ENCODE peak calls at places on chromosome 20, in five cellular contexts. One of them, this sample, is unnamed.

GRCh38 chr20:13756551-13756950 is 28.2 kb downstream of the ESF1 start:
- DNase-seq in psoas muscle: no peak
- DNase-seq in astrocyte: no peak
- DNase-seq in thoracic aorta: no peak
- DNase-seq in mammary epithelial cell: peak; percentile 57
- DNase-seq in this sample: no peak

GRCh38 chr20:3262566-3262965 is 23.6 kb upstream of the SLC4A11 start:
- DNase-seq in psoas muscle: no peak
- DNase-seq in astrocyte: peak; percentile 40
- DNase-seq in thoracic aorta: no peak
- DNase-seq in mammary epithelial cell: no peak
- DNase-seq in this sample: peak; percentile 54

GRCh38 chr20:53828673-53829085 is 235.0 kb upstream of the ZNF217 start:
- DNase-seq in psoas muscle: no peak
- DNase-seq in astrocyte: peak; percentile 91
- DNase-seq in thoracic aorta: no peak
- DNase-seq in mammary epithelial cell: peak; percentile 84
- DNase-seq in this sample: peak; percentile 95

GRCh38 chr20:41029150-41029872 is 689 bp downstream of the TOP1 start:
- DNase-seq in psoas muscle: peak; percentile 61
- DNase-seq in astrocyte: no peak
- DNase-seq in thoracic aorta: no peak
- DNase-seq in mammary epithelial cell: no peak
- DNase-seq in this sample: no peak

GRCh38 chr20:54766483-54766882 is 291.1 kb downstream of the DOK5 start:
- DNase-seq in psoas muscle: no peak
- DNase-seq in astrocyte: no peak
- DNase-seq in thoracic aorta: no peak
- DNase-seq in mammary epithelial cell: no peak
- DNase-seq in this sample: no peak

GRCh38 chr20:64216036-64216435 is 39.5 kb upstream of the PCMTD2 start:
- DNase-seq in psoas muscle: no peak
- DNase-seq in astrocyte: no peak
- DNase-seq in thoracic aorta: no peak
- DNase-seq in mammary epithelial cell: no peak
- DNase-seq in this sample: no peak

GRCh38 chr20:62726716-62727583 is 18.3 kb downstream of the NTSR1 start:
- DNase-seq in psoas muscle: peak; percentile 46
- DNase-seq in astrocyte: no peak
- DNase-seq in thoracic aorta: no peak
- DNase-seq in mammary epithelial cell: no peak
- DNase-seq in this sample: no peak

GRCh38 chr20:24340933-24341332 is 128.5 kb upstream of the SYNDIG1 start:
- DNase-seq in psoas muscle: no peak
- DNase-seq in astrocyte: no peak
- DNase-seq in thoracic aorta: no peak
- DNase-seq in mammary epithelial cell: peak; percentile 94
- DNase-seq in this sample: no peak

GRCh38 chr20:47406849-47407682 is 50.6 kb upstream of the ZMYND8 start:
- DNase-seq in psoas muscle: no peak
- DNase-seq in astrocyte: peak; percentile 20
- DNase-seq in thoracic aorta: no peak
- DNase-seq in mammary epithelial cell: no peak
- DNase-seq in this sample: peak; percentile 36

GRCh38 chr20:5357942-5358341 is 41.2 kb upstream of the PROKR2 start:
- DNase-seq in psoas muscle: no peak
- DNase-seq in astrocyte: no peak
- DNase-seq in thoracic aorta: no peak
- DNase-seq in mammary epithelial cell: no peak
- DNase-seq in this sample: no peak

GRCh38 chr20:50510706-50511401 is 671 bp downstream of the PTPN1 start:
- DNase-seq in psoas muscle: peak; percentile 66
- DNase-seq in astrocyte: no peak
- DNase-seq in thoracic aorta: no peak
- DNase-seq in mammary epithelial cell: peak; percentile 27
- DNase-seq in this sample: no peak

DNA sequence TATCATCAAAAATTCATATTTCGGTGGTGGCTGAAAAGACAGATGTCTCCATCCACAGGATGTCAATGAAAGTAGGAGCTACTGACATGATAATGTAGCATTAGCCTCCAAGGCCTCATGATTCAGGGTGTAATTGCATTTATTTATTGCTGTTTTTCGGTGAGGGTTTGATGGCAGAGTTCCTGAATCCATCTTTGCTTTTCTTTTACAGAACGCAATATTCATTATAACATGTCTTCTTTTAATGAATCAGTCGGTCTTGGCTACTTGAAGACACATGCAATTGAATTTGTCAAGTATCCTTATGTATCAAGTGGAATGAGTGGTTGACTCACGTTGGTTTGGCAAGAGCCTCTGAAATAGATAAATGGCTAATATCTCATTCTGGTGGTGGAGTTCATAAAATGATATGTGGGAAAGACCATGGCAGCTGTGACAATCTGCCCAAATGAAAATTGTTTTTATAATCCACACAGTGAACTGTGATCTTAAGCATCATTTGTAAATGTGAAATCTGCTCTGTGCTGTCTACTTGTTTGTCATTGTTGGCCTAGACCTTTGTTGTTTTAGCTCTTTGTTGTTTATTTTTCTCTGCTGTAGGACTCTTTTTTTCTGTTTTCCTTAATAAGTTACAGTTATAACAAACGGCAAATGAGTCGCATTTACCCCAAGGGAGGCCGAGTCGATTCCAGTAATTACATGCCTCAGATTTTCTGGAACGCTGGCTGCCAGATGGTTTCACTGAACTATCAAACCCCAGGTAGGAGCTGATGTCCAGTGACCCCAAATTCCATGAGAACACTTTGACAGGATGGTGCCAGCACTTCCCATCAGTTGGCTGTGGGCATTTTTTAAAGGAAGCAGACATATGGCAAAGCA is 105.7 kb upstream of the LAMP5 start:
- DNase-seq in psoas muscle: no peak
- DNase-seq in astrocyte: peak; percentile 94
- DNase-seq in thoracic aorta: no peak
- DNase-seq in mammary epithelial cell: peak; percentile 39
- DNase-seq in this sample: peak; percentile 95
- TF ChIP-seq CTCF in psoas muscle: no peak
- TF ChIP-seq CTCF in astrocyte: no peak
- TF ChIP-seq CTCF in thoracic aorta: no peak
- TF ChIP-seq CTCF in mammary epithelial cell: no peak
- TF ChIP-seq CTCF in this sample: no peak

DNA sequence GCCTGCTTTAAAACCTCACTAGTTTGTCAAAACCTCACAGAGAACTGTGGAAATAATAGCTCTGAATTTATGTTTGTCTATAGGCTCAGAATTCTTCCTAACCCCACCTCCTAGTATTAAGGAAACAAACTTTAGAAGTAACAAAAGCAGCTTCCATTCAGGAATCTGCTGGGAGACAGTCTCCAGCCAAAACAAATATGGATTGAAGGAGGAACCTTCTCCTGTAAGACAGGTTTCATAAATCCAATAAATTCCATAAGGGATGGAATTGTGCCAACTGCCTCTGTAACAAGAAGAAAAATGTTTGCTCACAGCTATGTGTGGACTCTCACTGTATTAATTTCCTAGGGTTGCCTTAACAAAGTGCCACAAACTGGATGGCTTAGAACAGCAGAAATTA is 7.5 kb downstream of the SYCP2 start:
- DNase-seq in psoas muscle: no peak
- DNase-seq in astrocyte: no peak
- DNase-seq in thoracic aorta: no peak
- DNase-seq in mammary epithelial cell: peak; percentile 25
- DNase-seq in this sample: no peak
- H3K27ac ChIP-seq in psoas muscle: no peak overlapping the region
- H3K27ac ChIP-seq in astrocyte: no peak overlapping the region
- H3K27ac ChIP-seq in thoracic aorta: no peak overlapping the region
- H3K27ac ChIP-seq in mammary epithelial cell: no peak overlapping the region
- H3K27ac ChIP-seq in this sample: no peak overlapping the region

DNA sequence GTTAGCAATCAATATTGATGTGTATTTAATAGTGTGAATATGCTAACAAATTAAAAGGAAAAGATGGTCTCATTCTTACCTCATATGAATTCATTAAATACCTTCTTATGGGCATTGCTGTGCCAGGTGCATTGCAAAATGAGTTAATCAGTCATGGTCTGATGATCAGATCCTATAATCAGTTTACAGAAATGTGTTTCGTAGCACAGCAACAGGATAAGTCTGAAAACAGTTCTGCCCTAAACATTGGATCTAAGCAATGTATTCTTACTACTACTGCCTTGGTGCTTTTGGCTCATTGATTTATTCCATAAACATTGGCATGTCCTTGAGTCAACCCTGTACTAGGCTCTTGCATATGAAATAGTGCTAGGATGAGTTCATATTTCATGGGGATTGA is 417.0 kb upstream of the JAG1 start:
- DNase-seq in psoas muscle: no peak
- DNase-seq in astrocyte: no peak
- DNase-seq in thoracic aorta: no peak
- DNase-seq in mammary epithelial cell: no peak
- DNase-seq in this sample: no peak
- TF ChIP-seq CTCF in psoas muscle: no peak
- TF ChIP-seq CTCF in astrocyte: no peak
- TF ChIP-seq CTCF in thoracic aorta: no peak
- TF ChIP-seq CTCF in mammary epithelial cell: no peak
- TF ChIP-seq CTCF in this sample: no peak

GRCh38 chr20:598133-598881 is 11.8 kb downstream of the TCF15 start:
- DNase-seq in psoas muscle: peak; percentile 70
- DNase-seq in astrocyte: no peak
- DNase-seq in thoracic aorta: no peak
- DNase-seq in mammary epithelial cell: no peak
- DNase-seq in this sample: no peak

GRCh38 chr20:592506-592905 is 17.6 kb downstream of the TCF15 start:
- DNase-seq in psoas muscle: no peak
- DNase-seq in astrocyte: no peak
- DNase-seq in thoracic aorta: no peak
- DNase-seq in mammary epithelial cell: no peak
- DNase-seq in this sample: no peak

GRCh38 chr20:597560-597959 is 12.5 kb downstream of the TCF15 start:
- DNase-seq in psoas muscle: no peak
- DNase-seq in astrocyte: no peak
- DNase-seq in thoracic aorta: no peak
- DNase-seq in mammary epithelial cell: no peak
- DNase-seq in this sample: no peak

GRCh38 chr20:591941-592340 is 18.2 kb downstream of the TCF15 start:
- DNase-seq in psoas muscle: no peak
- DNase-seq in astrocyte: no peak
- DNase-seq in thoracic aorta: no peak
- DNase-seq in mammary epithelial cell: no peak
- DNase-seq in this sample: no peak

DNA sequence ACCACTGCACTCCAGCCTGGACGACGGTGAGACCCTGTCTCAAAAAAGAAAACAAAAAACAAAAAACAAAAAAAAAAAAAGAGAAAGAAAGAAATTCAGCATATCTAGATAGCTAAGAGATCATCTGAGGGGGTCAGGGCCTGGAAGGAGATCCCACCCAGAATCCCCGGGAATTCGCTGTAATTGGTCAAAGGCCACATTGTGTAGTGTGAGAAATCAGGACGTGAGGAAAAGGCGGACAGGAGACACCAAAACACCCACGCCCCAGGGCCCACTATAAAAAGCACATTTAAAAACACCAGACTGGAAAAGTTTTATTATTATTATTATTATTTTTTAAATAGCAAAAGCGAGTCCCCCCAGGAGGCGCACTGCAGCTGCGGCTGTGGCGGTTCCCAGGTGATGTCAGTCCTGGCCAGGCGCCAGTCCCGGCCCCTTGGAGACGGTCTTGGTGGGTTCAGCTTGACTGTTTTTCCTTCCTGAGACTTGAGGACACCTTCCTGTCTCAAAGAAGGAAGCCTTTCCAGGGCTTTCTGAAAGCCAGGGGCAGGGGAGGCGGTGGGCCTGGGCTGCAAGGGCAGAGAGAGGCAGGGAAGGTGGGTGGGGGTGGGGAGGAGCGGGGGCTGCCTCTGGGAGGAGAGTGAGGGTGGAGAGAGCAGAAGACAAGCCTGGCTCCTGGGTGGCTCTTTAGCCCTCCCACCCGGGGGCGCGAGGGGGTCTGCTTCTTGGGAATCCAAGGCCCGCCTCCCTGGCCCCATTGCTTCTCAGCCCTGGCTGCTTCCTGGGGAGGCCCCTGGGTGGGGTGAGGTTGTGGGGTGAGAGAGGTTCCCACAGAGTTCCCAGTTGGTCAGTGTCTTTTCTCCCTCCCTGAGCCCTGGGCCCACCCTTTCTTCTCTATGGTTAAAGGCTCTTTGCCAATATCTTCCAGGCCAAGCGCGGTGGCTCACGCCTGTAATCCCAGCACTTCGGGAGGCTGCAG is 14.5 kb downstream of the TCF15 start:
- DNase-seq in psoas muscle: peak; percentile 87
- DNase-seq in astrocyte: no peak
- DNase-seq in thoracic aorta: no peak
- DNase-seq in mammary epithelial cell: no peak
- DNase-seq in this sample: no peak
- H3K27ac ChIP-seq in psoas muscle: peak overlapping the region; percentile 50
- H3K27ac ChIP-seq in astrocyte: no peak overlapping the region
- H3K27ac ChIP-seq in thoracic aorta: no peak overlapping the region
- H3K27ac ChIP-seq in mammary epithelial cell: no peak overlapping the region
- H3K27ac ChIP-seq in this sample: no peak overlapping the region

This sample was measured in fibroblast of lung.